ENCODE peak calls at places on chromosomes 5 and 9, in eight cellular contexts. M is cardiac fibroblast, C is left ventricle myocardium inferior, U is SHP77, X is GM06990, D is EL, E is ACHN, N is GM19239. R is an unnamed sample.

GRCh38 chr9:124045076-124045829 is 33.7 kb downstream of the LHX2 start:
- DNase-seq in M (peak), C (peak), U (no peak), X (no peak), D (no peak), E (no peak), N (no peak), R (no peak)

GRCh38 chr9:98707158-98708102 is 1.3 kb downstream of the GABBR2 start:
- DNase-seq in M (peak), C (peak), U (peak), X (peak), D (peak), E (peak), N (peak), R (peak)

GRCh38 chr5:108311682-108312081 is 70.2 kb downstream of the FBXL17 start:
- DNase-seq in M (no peak), C (no peak), U (no peak), X (no peak), D (no peak), E (no peak), N (no peak), R (no peak)

GRCh38 chr5:107936532-107936931 is 265.8 kb upstream of the EFNA5 start:
- DNase-seq in M (no peak), C (no peak), U (no peak), X (no peak), D (no peak), E (no peak), N (no peak), R (no peak)

GRCh38 chr5:23139338-23140171 is 286.4 kb upstream of the CDH12 start:
- DNase-seq in M (peak), C (no peak), U (peak), X (no peak), D (no peak), E (peak), N (no peak), R (no peak)

GRCh38 chr9:113999256-114000062 is 78.6 kb downstream of the AMBP start:
- DNase-seq in M (no peak), C (no peak), U (no peak), X (no peak), D (no peak), E (no peak), N (no peak), R (no peak)

GRCh38 chr5:27652505-27652904 is 614.1 kb upstream of the CDH9 start:
- DNase-seq in M (no peak), C (no peak), U (no peak), X (no peak), D (no peak), E (no peak), N (no peak), R (no peak)

GRCh38 chr5:168479166-168479565 is 7.1 kb upstream of the RARS1 start:
- DNase-seq in M (no peak), C (no peak), U (no peak), X (no peak), D (peak), E (no peak), N (no peak), R (no peak)

GRCh38 chr9:96344458-96345180 is 38.9 kb downstream of the SLC35D2 start:
- DNase-seq in M (peak), C (peak), U (peak), X (no peak), D (peak), E (peak), N (no peak), R (peak)

GRCh38 chr9:36765468-36766341 is 193.0 kb downstream of the MELK start:
- DNase-seq in M (peak), C (peak), U (peak), X (peak), D (peak), E (peak), N (peak), R (no peak)

GRCh38 chr9:98521141-98521540 is 187.6 kb downstream of the GABBR2 start:
- DNase-seq in M (peak), C (no peak), U (no peak), X (no peak), D (peak), E (no peak), N (no peak), R (peak)

GRCh38 chr5:112127856-112128255 is 291.2 kb downstream of the EPB41L4A start:
- DNase-seq in M (no peak), C (no peak), U (no peak), X (no peak), D (no peak), E (no peak), N (no peak), R (no peak)

GRCh38 chr5:95392593-95393182 is 1.5 kb downstream of the FAM81B start:
- DNase-seq in M (peak), C (no peak), U (peak), X (no peak), D (peak), E (peak), N (no peak), R (no peak)

GRCh38 chr9:124741149-124741548 is 30.0 kb downstream of the NR6A1 start:
- DNase-seq in M (no peak), C (no peak), U (no peak), X (no peak), D (no peak), E (no peak), N (no peak), R (no peak)